ENCODE peak calls at places on chromosomes 12 and 14, in nine cellular contexts. H is fibroblast of the aortic adventitia; E is MG63; Q is heart left ventricle; Z is A549; F is activated CD4-positive, alpha-beta T cell treated with anti-CD3 and anti-CD28 coated beads, Interleukin-2, amount 50 U/mL, for 24 hours; J is pons; S is caudate nucleus; A is MV-4-11. G is an unnamed sample.

GRCh38 chr12:7042847-7043246 is 17.7 kb upstream of the C1S start:
- DNase-seq in F (no peak), Z (peak), A (peak), Q (no peak), H (peak), J (peak), E (no peak), S (no peak), G (no peak)

GRCh38 chr14:59427653-59428578 is 37.3 kb downstream of the GPR135 start:
- DNase-seq in S (no peak), Z (no peak), F (no peak), E (no peak), A (no peak), Q (peak), J (no peak), H (peak), G (peak)

GRCh38 chr12:11497995-11498394 is 102.6 kb upstream of the PRB2 start:
- DNase-seq in S (no peak), Z (no peak), A (peak), J (no peak), E (no peak), Q (no peak), H (no peak), F (no peak), G (no peak)

GRCh38 chr12:27840229-27840999 is 60.4 kb upstream of the MANSC4 start:
- DNase-seq in H (peak), E (no peak), S (no peak), J (no peak), Z (no peak), F (no peak), Q (no peak), A (peak), G (no peak)

GRCh38 chr14:52998376-52999010 is 47.6 kb upstream of the FERMT2 start:
- DNase-seq in A (no peak), J (no peak), Z (no peak), H (peak), F (no peak), S (no peak), E (peak), Q (no peak), G (no peak)

GRCh38 chr14:102663031-102663430 is 70.6 kb downstream of the RCOR1 start:
- DNase-seq in Z (no peak), H (peak), Q (no peak), S (no peak), F (no peak), A (no peak), J (no peak), E (no peak), G (no peak)

GRCh38 chr12:45601888-45602287 is 127.6 kb upstream of the ARID2 start:
- DNase-seq in Z (no peak), F (no peak), J (peak), Q (no peak), E (no peak), A (no peak), S (no peak), H (no peak), G (no peak)

GRCh38 chr12:122413516-122414404 is 8.7 kb downstream of the CLIP1 start:
- DNase-seq in H (no peak), A (peak), F (no peak), J (no peak), Z (no peak), S (no peak), E (peak), Q (no peak), G (no peak)

GRCh38 chr14:65377576-65377975 is 35.0 kb upstream of the FUT8 start:
- DNase-seq in H (peak), J (peak), E (no peak), Q (no peak), Z (peak), A (peak), F (no peak), S (no peak), G (no peak)

GRCh38 chr12:51275088-51275487 is 4.9 kb upstream of the SMAGP start:
- DNase-seq in J (no peak), S (no peak), F (no peak), H (no peak), Z (no peak), A (no peak), Q (no peak), E (no peak), G (no peak)

GRCh38 chr12:63294327-63294632 is 143.3 kb upstream of the AVPR1A start:
- DNase-seq in S (no peak), Q (no peak), A (no peak), H (peak), E (peak), Z (peak), F (no peak), J (no peak), G (no peak)

GRCh38 chr12:12210983-12211382 is 55.9 kb downstream of the LRP6 start:
- DNase-seq in S (no peak), F (no peak), Z (no peak), E (no peak), Q (no peak), A (no peak), H (no peak), J (no peak), G (no peak)

GRCh38 chr14:99063620-99064225 is 208.3 kb downstream of the BCL11B start:
- DNase-seq in Q (no peak), Z (no peak), S (no peak), E (no peak), H (no peak), F (no peak), J (no peak), A (peak), G (no peak)